ENCODE peak calls at places on chromosome 16, in nine cellular contexts. T, N, M, L, D, H, K, Y and C are unnamed samples.

GRCh38 chr16:64307431-64307830 is 814.4 kb downstream of the CDH11 start:
- DNase-seq in T (no peak), N (no peak), M (no peak), L (no peak), D (no peak), H (no peak), K (no peak), Y (no peak), C (no peak)

GRCh38 chr16:11576427-11577289 is 10.1 kb downstream of the LITAF start:
- DNase-seq in T (no peak), N (no peak), M (no peak), L (no peak), D (peak), H (no peak), K (no peak), Y (no peak), C (peak)

GRCh38 chr16:68197250-68197649 is 38.7 kb downstream of the ESRP2 start:
- DNase-seq in T (peak), N (no peak), M (no peak), L (no peak), D (no peak), H (peak), K (no peak), Y (peak), C (no peak)

GRCh38 chr16:17520567-17520966 is 49.8 kb upstream of the XYLT1 start:
- DNase-seq in T (no peak), N (no peak), M (no peak), L (no peak), D (no peak), H (no peak), K (no peak), Y (peak), C (no peak)

GRCh38 chr16:88298882-88299745 is 83.6 kb upstream of the ZNF469 start:
- DNase-seq in T (peak), N (no peak), M (no peak), L (no peak), D (no peak), H (peak), K (no peak), Y (peak), C (peak)

GRCh38 chr16:16110111-16110490 is 113.2 kb downstream of the ABCC6 start:
- DNase-seq in T (no peak), N (no peak), M (no peak), L (no peak), D (no peak), H (no peak), K (no peak), Y (no peak), C (no peak)

GRCh38 chr16:76059186-76059585 is 218.0 kb upstream of the CNTNAP4 start:
- DNase-seq in T (no peak), N (no peak), M (no peak), L (no peak), D (no peak), H (no peak), K (no peak), Y (no peak), C (no peak)

GRCh38 chr16:57190136-57190535 is 4.0 kb downstream of the RSPRY1 start:
- DNase-seq in T (no peak), N (no peak), M (no peak), L (no peak), D (no peak), H (no peak), K (no peak), Y (no peak), C (no peak)

GRCh38 chr16:57138281-57138935 is 46.0 kb downstream of the CPNE2 start:
- DNase-seq in T (no peak), N (no peak), M (no peak), L (no peak), D (no peak), H (no peak), K (no peak), Y (no peak), C (no peak)

GRCh38 chr16:11407047-11407982 is 62.1 kb downstream of the RMI2 start:
- DNase-seq in T (peak), N (peak), M (peak), L (peak), D (peak), H (peak), K (peak), Y (peak), C (peak)

GRCh38 chr16:88472637-88473205 is 19.6 kb downstream of the ZFPM1 start:
- DNase-seq in T (no peak), N (no peak), M (no peak), L (no peak), D (no peak), H (no peak), K (no peak), Y (no peak), C (no peak)

GRCh38 chr16:21628196-21628726 is 24.1 kb downstream of the IGSF6 start:
- DNase-seq in T (no peak), N (no peak), M (no peak), L (no peak), D (no peak), H (peak), K (no peak), Y (no peak), C (no peak)

GRCh38 chr16:29290631-29291247 is 115.8 kb downstream of the NPIPB11 start:
- DNase-seq in T (peak), N (peak), M (peak), L (no peak), D (peak), H (peak), K (peak), Y (peak), C (peak)

GRCh38 chr16:73365010-73365409 is 317.1 kb upstream of the ZFHX3 start:
- DNase-seq in T (no peak), N (peak), M (no peak), L (no peak), D (no peak), H (peak), K (no peak), Y (peak), C (peak)

GRCh38 chr16:89017956-89018604 is 41.1 kb upstream of the CBFA2T3 start:
- DNase-seq in T (no peak), N (no peak), M (no peak), L (no peak), D (no peak), H (no peak), K (no peak), Y (peak), C (peak)

GRCh38 chr16:55824473-55824872 is 8.4 kb downstream of the CES1 start:
- DNase-seq in T (no peak), N (no peak), M (no peak), L (no peak), D (no peak), H (no peak), K (no peak), Y (no peak), C (no peak)

GRCh38 chr16:88991813-88992350 is 14.9 kb upstream of the CBFA2T3 start:
- DNase-seq in T (no peak), N (no peak), M (no peak), L (no peak), D (peak), H (no peak), K (no peak), Y (no peak), C (no peak)

GRCh38 chr16:85391175-85391707 is 221.9 kb upstream of the GSE1 start:
- DNase-seq in T (no peak), N (no peak), M (no peak), L (no peak), D (no peak), H (no peak), K (no peak), Y (no peak), C (no peak)

GRCh38 chr16:2152695-2153506 is 2.7 kb upstream of the TRAF7 start:
- DNase-seq in T (no peak), N (no peak), M (no peak), L (no peak), D (peak), H (peak), K (no peak), Y (no peak), C (no peak)

GRCh38 chr16:88353691-88354090 is 29.1 kb upstream of the ZNF469 start:
- DNase-seq in T (no peak), N (no peak), M (no peak), L (no peak), D (no peak), H (no peak), K (no peak), Y (no peak), C (no peak)